ENCODE peak calls at places on chromosomes 7 and 10, in four cellular contexts. J, C, I and O are unnamed samples.

GRCh38 chr7:138029126-138029525 is 27.2 kb upstream of the CREB3L2 start:
- DNase-seq in I (no peak), C (no peak), J (no peak), O (no peak)

GRCh38 chr7:18495412-18496335 is at the start of gene HDAC9:
- DNase-seq in C (peak), I (peak), J (no peak), O (peak)

GRCh38 chr10:52853704-52854103 is 81.1 kb upstream of the MBL2 start:
- DNase-seq in C (no peak), J (no peak), I (no peak), O (no peak)

GRCh38 chr10:29669149-29669548 is 34.4 kb upstream of the SVIL start:
- DNase-seq in I (no peak), C (no peak), J (no peak), O (no peak)

GRCh38 chr10:33073641-33074410 is 115.8 kb upstream of the ITGB1 start:
- DNase-seq in C (no peak), I (no peak), J (no peak), O (no peak)

GRCh38 chr7:51259766-51260165 is 56.8 kb downstream of the COBL start:
- DNase-seq in I (peak), J (no peak), C (no peak), O (no peak)

GRCh38 chr7:50564630-50565558 is at the start of gene DDC:
- DNase-seq in J (no peak), I (no peak), C (no peak), O (peak)

GRCh38 chr10:128569546-128569945 is 443.3 kb upstream of the MKI67 start:
- DNase-seq in C (no peak), I (no peak), J (no peak), O (no peak)

GRCh38 chr7:74379938-74380337 is 73.8 kb upstream of the GTF2IRD1 start:
- DNase-seq in J (peak), C (no peak), I (no peak), O (peak)

GRCh38 chr7:27991006-27991528 is 189.5 kb downstream of the JAZF1 start:
- DNase-seq in C (no peak), I (no peak), J (no peak), O (no peak)

GRCh38 chr7:27994639-27995038 is 186.0 kb downstream of the JAZF1 start:
- DNase-seq in I (no peak), C (no peak), J (no peak), O (peak)

GRCh38 chr7:27992092-27992491 is 188.5 kb downstream of the JAZF1 start:
- DNase-seq in J (no peak), C (no peak), I (no peak), O (no peak)

GRCh38 chr7:27995228-27995627 is 185.4 kb downstream of the JAZF1 start:
- DNase-seq in C (no peak), J (no peak), I (no peak), O (no peak)

DNA sequence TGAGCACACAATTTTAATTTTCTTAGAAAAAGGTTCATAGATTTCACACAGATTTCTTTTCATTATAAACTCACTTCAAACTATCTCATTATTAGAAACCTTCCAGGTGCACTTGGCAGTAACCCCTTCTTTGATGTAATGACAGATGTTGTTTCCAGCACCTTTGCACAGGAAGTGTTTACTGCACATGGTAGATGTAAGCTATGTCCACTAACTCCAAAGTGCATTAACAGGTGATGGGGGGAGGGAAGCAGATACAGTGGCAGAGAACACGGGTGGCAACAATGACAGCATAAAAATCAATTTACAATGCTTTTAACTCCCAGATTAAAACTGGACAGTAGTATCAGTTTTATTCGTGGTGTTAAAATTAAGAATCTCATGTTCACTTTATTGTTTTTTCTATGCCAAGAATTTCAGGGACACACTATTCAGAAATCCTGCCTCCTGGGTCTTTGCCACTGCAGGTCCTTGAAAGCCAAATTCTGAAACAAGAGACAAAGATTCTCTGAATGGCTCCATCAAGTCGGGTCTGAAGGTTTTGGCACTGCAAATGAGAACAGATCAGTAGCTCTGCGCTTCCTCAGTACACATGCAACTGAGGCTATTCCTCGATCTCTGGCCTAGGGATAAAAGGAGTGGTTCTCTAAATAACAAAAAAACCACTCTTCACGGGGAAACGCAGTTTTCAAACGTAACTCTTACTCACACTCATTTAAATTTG is 187.7 kb downstream of the JAZF1 start:
- DNase-seq in C (no peak), I (no peak), J (no peak), O (no peak)
- TF ChIP-seq NRF1 in C (no peak), I (no peak), J (no peak), O (no peak)

GRCh38 chr7:43679210-43680068 is 49.9 kb downstream of the COA1 start:
- DNase-seq in I (no peak), C (peak), J (no peak), O (no peak)

GRCh38 chr7:43671520-43671919 is 57.8 kb downstream of the COA1 start:
- DNase-seq in C (no peak), J (no peak), I (no peak), O (no peak)

GRCh38 chr7:43677864-43678263 is 51.5 kb downstream of the COA1 start:
- DNase-seq in I (no peak), J (no peak), C (no peak), O (no peak)

GRCh38 chr7:43678315-43678714 is 51.0 kb downstream of the COA1 start:
- DNase-seq in I (no peak), C (no peak), J (no peak), O (no peak)

GRCh38 chr7:43674559-43675436 is 54.5 kb downstream of the COA1 start:
- DNase-seq in I (no peak), C (no peak), J (peak), O (no peak)
- TF ChIP-seq EP300 in I (no peak), C (no peak), J (peak), O (peak)

GRCh38 chr10:13882112-13882711 is 295.4 kb downstream of the PRPF18 start:
- DNase-seq in J (no peak), C (no peak), I (peak), O (no peak)
- TF ChIP-seq POLR2AphosphoS5 in J (no peak), C (no peak), I (peak), O (no peak)

GRCh38 chr10:129963076-129963830 is 821 bp downstream of the EBF3 start:
- DNase-seq in C (no peak), I (peak), J (no peak), O (peak)
- TF ChIP-seq NRF1 in C (no peak), I (no peak), J (no peak), O (no peak)

DNA sequence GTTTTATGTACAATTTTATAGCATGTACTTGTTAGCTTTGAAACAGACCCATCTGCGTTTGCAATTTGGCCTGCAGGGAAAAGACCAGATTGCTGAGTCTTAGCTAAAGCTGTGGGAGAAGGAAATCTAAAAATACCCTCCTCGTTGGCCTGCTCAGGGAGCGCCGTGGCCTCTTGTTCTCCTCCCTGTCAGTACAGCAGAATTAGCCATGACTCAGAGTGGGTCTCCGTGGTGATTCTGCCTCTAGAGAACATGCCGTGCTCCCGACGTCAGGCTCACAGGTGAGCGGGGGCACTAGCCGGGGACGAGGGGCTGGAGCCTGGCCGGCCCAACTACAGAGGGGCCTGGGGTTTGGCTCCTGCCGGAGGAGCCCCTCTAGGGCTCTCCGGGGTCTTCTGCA is 98.8 kb downstream of the LHPP start:
- DNase-seq in C (no peak), I (no peak), J (no peak), O (no peak)
- TF ChIP-seq EP300 in C (no peak), I (no peak), J (no peak), O (no peak)

GRCh38 chr7:106639476-106640334 is 21.3 kb downstream of the CCDC71L start:
- DNase-seq in J (no peak), I (no peak), C (no peak), O (no peak)

GRCh38 chr7:106646256-106646655 is 14.7 kb downstream of the CCDC71L start:
- DNase-seq in J (no peak), I (no peak), C (no peak), O (no peak)

GRCh38 chr7:106643189-106643588 is 17.8 kb downstream of the CCDC71L start:
- DNase-seq in J (no peak), C (no peak), I (no peak), O (no peak)

GRCh38 chr7:106640368-106641141 is 20.4 kb downstream of the CCDC71L start:
- DNase-seq in I (no peak), J (no peak), C (no peak), O (no peak)

DNA sequence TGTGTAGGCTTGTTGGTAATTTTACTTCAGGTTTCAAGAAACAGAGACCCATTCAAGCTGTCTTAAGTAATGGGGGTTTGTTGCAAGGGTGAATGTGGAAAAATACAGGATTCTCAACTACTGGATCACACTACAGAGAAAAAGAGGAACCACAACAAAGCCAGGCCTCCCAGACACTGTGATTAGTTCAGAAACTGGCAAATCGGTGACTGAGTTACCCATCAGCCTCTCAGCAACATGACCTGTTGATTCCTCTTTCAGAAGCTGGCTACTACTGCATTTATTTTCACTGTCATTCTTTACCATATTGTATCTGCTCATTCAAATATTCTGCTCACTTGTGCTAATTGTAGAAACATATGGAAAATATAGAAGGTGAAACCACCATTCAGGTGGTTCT is 16.0 kb downstream of the CCDC71L start:
- DNase-seq in J (no peak), C (no peak), I (no peak), O (no peak)
- TF ChIP-seq POLR2AphosphoS5 in J (no peak), C (no peak), I (no peak), O (no peak)

GRCh38 chr10:17237915-17238444 is 9.9 kb downstream of the VIM start:
- DNase-seq in C (no peak), J (no peak), I (no peak), O (no peak)

GRCh38 chr10:17236468-17236886 is 8.4 kb downstream of the VIM start:
- DNase-seq in C (no peak), I (no peak), J (no peak), O (no peak)

GRCh38 chr10:17235136-17235535 is 7.1 kb downstream of the VIM start:
- DNase-seq in C (no peak), I (no peak), J (no peak), O (no peak)

GRCh38 chr10:17238445-17239275 is 10.6 kb downstream of the VIM start:
- DNase-seq in I (no peak), J (no peak), C (no peak), O (no peak)

GRCh38 chr10:17237163-17237562 is 9.1 kb downstream of the VIM start:
- DNase-seq in I (no peak), C (no peak), J (no peak), O (no peak)
- TF ChIP-seq NRF1 in I (no peak), C (no peak), J (no peak), O (no peak)